ENCODE peak calls at places on chromosomes 2 and 18, in eight cellular contexts. One of them, this sample, is unnamed. For H3K4me1, the result is how much of the 10 kb centered on the place peaks cover.

GRCh38 chr2:152716805-152717241 is 438 bp downstream of the PRPF40A start:
- DNase-seq in aorta: peak
- DNase-seq in breast epithelium: no peak
- DNase-seq in psoas muscle: peak
- DNase-seq in tibial nerve: no peak
- DNase-seq in cardiac muscle cell: no peak
- DNase-seq in CD8-positive, alpha-beta T cell: no peak
- DNase-seq in uterus: no peak
- DNase-seq in this sample: no peak

GRCh38 chr18:59057969-59058368 is 81.7 kb upstream of the SEC11C start:
- DNase-seq in aorta: no peak
- DNase-seq in breast epithelium: no peak
- DNase-seq in psoas muscle: no peak
- DNase-seq in tibial nerve: no peak
- DNase-seq in cardiac muscle cell: peak
- DNase-seq in CD8-positive, alpha-beta T cell: no peak
- DNase-seq in uterus: no peak
- DNase-seq in this sample: no peak

GRCh38 chr2:165467921-165468320 is 1.6 kb upstream of the CSRNP3 start:
- DNase-seq in aorta: no peak
- DNase-seq in breast epithelium: no peak
- DNase-seq in psoas muscle: no peak
- DNase-seq in tibial nerve: no peak
- DNase-seq in cardiac muscle cell: no peak
- DNase-seq in CD8-positive, alpha-beta T cell: no peak
- DNase-seq in uterus: no peak
- DNase-seq in this sample: no peak

GRCh38 chr18:38284992-38285391 is 719.4 kb upstream of the CELF4 start:
- DNase-seq in aorta: no peak
- DNase-seq in breast epithelium: no peak
- DNase-seq in psoas muscle: no peak
- DNase-seq in tibial nerve: no peak
- DNase-seq in cardiac muscle cell: no peak
- DNase-seq in CD8-positive, alpha-beta T cell: no peak
- DNase-seq in uterus: no peak
- DNase-seq in this sample: no peak

GRCh38 chr2:120612931-120613330 is 122.7 kb upstream of the GLI2 start:
- DNase-seq in aorta: peak
- DNase-seq in breast epithelium: no peak
- DNase-seq in psoas muscle: no peak
- DNase-seq in tibial nerve: no peak
- DNase-seq in cardiac muscle cell: no peak
- DNase-seq in CD8-positive, alpha-beta T cell: no peak
- DNase-seq in uterus: no peak
- DNase-seq in this sample: no peak

GRCh38 chr18:48037481-48038271 is 107.2 kb upstream of the SMAD2 start:
- DNase-seq in aorta: no peak
- DNase-seq in breast epithelium: no peak
- DNase-seq in psoas muscle: no peak
- DNase-seq in tibial nerve: no peak
- DNase-seq in cardiac muscle cell: peak
- DNase-seq in CD8-positive, alpha-beta T cell: no peak
- DNase-seq in uterus: peak
- DNase-seq in this sample: no peak

GRCh38 chr2:176152350-176153181 is 1.2 kb downstream of the HOXD4 start:
- DNase-seq in aorta: no peak
- DNase-seq in breast epithelium: no peak
- DNase-seq in psoas muscle: no peak
- DNase-seq in tibial nerve: no peak
- DNase-seq in cardiac muscle cell: no peak
- DNase-seq in CD8-positive, alpha-beta T cell: no peak
- DNase-seq in uterus: no peak
- DNase-seq in this sample: no peak

GRCh38 chr2:176234216-176234615 is 35.0 kb upstream of the MTX2 start:
- DNase-seq in aorta: no peak
- DNase-seq in breast epithelium: no peak
- DNase-seq in psoas muscle: no peak
- DNase-seq in tibial nerve: no peak
- DNase-seq in cardiac muscle cell: no peak
- DNase-seq in CD8-positive, alpha-beta T cell: no peak
- DNase-seq in uterus: no peak
- DNase-seq in this sample: no peak

GRCh38 chr2:68320118-68320641 is 431 bp upstream of the CNRIP1 start:
- DNase-seq in aorta: no peak
- DNase-seq in breast epithelium: no peak
- DNase-seq in psoas muscle: peak
- DNase-seq in tibial nerve: peak
- DNase-seq in cardiac muscle cell: no peak
- DNase-seq in CD8-positive, alpha-beta T cell: no peak
- DNase-seq in uterus: peak
- DNase-seq in this sample: no peak

GRCh38 chr2:11500702-11501303 is 33.0 kb upstream of the GREB1 start:
- DNase-seq in aorta: no peak
- DNase-seq in breast epithelium: no peak
- DNase-seq in psoas muscle: no peak
- DNase-seq in tibial nerve: no peak
- DNase-seq in cardiac muscle cell: no peak
- DNase-seq in CD8-positive, alpha-beta T cell: no peak
- DNase-seq in uterus: no peak
- DNase-seq in this sample: no peak

GRCh38 chr2:146451972-146452371 is 1392.9 kb upstream of the ACVR2A start:
- DNase-seq in aorta: no peak
- DNase-seq in breast epithelium: no peak
- DNase-seq in psoas muscle: no peak
- DNase-seq in tibial nerve: no peak
- DNase-seq in cardiac muscle cell: no peak
- DNase-seq in CD8-positive, alpha-beta T cell: no peak
- DNase-seq in uterus: no peak
- DNase-seq in this sample: no peak

GRCh38 chr2:208142925-208143799 is 2.8 kb downstream of the CRYGB start:
- DNase-seq in aorta: no peak
- DNase-seq in breast epithelium: no peak
- DNase-seq in psoas muscle: no peak
- DNase-seq in tibial nerve: no peak
- DNase-seq in cardiac muscle cell: no peak
- DNase-seq in CD8-positive, alpha-beta T cell: no peak
- DNase-seq in uterus: no peak
- DNase-seq in this sample: no peak

GRCh38 chr18:49934457-49934856 is 121.1 kb upstream of the ACAA2 start:
- DNase-seq in aorta: no peak
- DNase-seq in breast epithelium: no peak
- DNase-seq in psoas muscle: no peak
- DNase-seq in tibial nerve: no peak
- DNase-seq in cardiac muscle cell: peak
- DNase-seq in CD8-positive, alpha-beta T cell: no peak
- DNase-seq in uterus: no peak
- DNase-seq in this sample: no peak

GRCh38 chr18:53375641-53376040 is 848.8 kb downstream of the MBD2 start:
- DNase-seq in aorta: no peak
- DNase-seq in breast epithelium: no peak
- DNase-seq in psoas muscle: no peak
- DNase-seq in tibial nerve: no peak
- DNase-seq in cardiac muscle cell: no peak
- DNase-seq in CD8-positive, alpha-beta T cell: no peak
- DNase-seq in uterus: no peak
- DNase-seq in this sample: no peak

GRCh38 chr18:3305354-3305762 is 43.4 kb downstream of the MYL12B start:
- DNase-seq in aorta: no peak
- DNase-seq in breast epithelium: peak
- DNase-seq in psoas muscle: no peak
- DNase-seq in tibial nerve: no peak
- DNase-seq in cardiac muscle cell: peak
- DNase-seq in CD8-positive, alpha-beta T cell: peak
- DNase-seq in uterus: no peak
- DNase-seq in this sample: no peak

GRCh38 chr2:10162586-10163497 is 40.3 kb downstream of the RRM2 start:
- DNase-seq in aorta: no peak
- DNase-seq in breast epithelium: no peak
- DNase-seq in psoas muscle: no peak
- DNase-seq in tibial nerve: no peak
- DNase-seq in cardiac muscle cell: no peak
- DNase-seq in CD8-positive, alpha-beta T cell: no peak
- DNase-seq in uterus: no peak
- DNase-seq in this sample: no peak

GRCh38 chr2:231065966-231066365 is 9.3 kb downstream of the PSMD1 start:
- DNase-seq in aorta: no peak
- DNase-seq in breast epithelium: no peak
- DNase-seq in psoas muscle: no peak
- DNase-seq in tibial nerve: no peak
- DNase-seq in cardiac muscle cell: no peak
- DNase-seq in CD8-positive, alpha-beta T cell: no peak
- DNase-seq in uterus: no peak
- DNase-seq in this sample: no peak
- H3K4me3 ChIP-seq in aorta: no peak
- H3K4me3 ChIP-seq in breast epithelium: no peak
- H3K4me3 ChIP-seq in psoas muscle: no peak
- H3K4me3 ChIP-seq in tibial nerve: no peak
- H3K4me3 ChIP-seq in cardiac muscle cell: no peak
- H3K4me3 ChIP-seq in CD8-positive, alpha-beta T cell: no peak
- H3K4me3 ChIP-seq in uterus: no peak
- H3K4me3 ChIP-seq in this sample: no peak

GRCh38 chr18:57576316-57576715 is 10.2 kb downstream of the FECH start:
- DNase-seq in aorta: no peak
- DNase-seq in breast epithelium: no peak
- DNase-seq in psoas muscle: no peak
- DNase-seq in tibial nerve: no peak
- DNase-seq in cardiac muscle cell: no peak
- DNase-seq in CD8-positive, alpha-beta T cell: no peak
- DNase-seq in uterus: no peak
- DNase-seq in this sample: no peak
- H3K27ac ChIP-seq in aorta: no peak
- H3K27ac ChIP-seq in breast epithelium: no peak
- H3K27ac ChIP-seq in psoas muscle: no peak
- H3K27ac ChIP-seq in tibial nerve: no peak
- H3K27ac ChIP-seq in cardiac muscle cell: no peak
- H3K27ac ChIP-seq in CD8-positive, alpha-beta T cell: no peak
- H3K27ac ChIP-seq in uterus: no peak
- H3K27ac ChIP-seq in this sample: no peak

GRCh38 chr2:158496986-158497385 is 40.2 kb downstream of the PKP4 start:
- DNase-seq in aorta: no peak
- DNase-seq in breast epithelium: no peak
- DNase-seq in psoas muscle: no peak
- DNase-seq in tibial nerve: no peak
- DNase-seq in cardiac muscle cell: no peak
- DNase-seq in CD8-positive, alpha-beta T cell: no peak
- DNase-seq in uterus: no peak
- DNase-seq in this sample: no peak

GRCh38 chr2:158499383-158499782 is 42.6 kb downstream of the PKP4 start:
- DNase-seq in aorta: no peak
- DNase-seq in breast epithelium: no peak
- DNase-seq in psoas muscle: no peak
- DNase-seq in tibial nerve: no peak
- DNase-seq in cardiac muscle cell: no peak
- DNase-seq in CD8-positive, alpha-beta T cell: no peak
- DNase-seq in uterus: no peak
- DNase-seq in this sample: no peak

GRCh38 chr2:158498749-158499136 is 42.0 kb downstream of the PKP4 start:
- DNase-seq in aorta: no peak
- DNase-seq in breast epithelium: no peak
- DNase-seq in psoas muscle: no peak
- DNase-seq in tibial nerve: no peak
- DNase-seq in cardiac muscle cell: no peak
- DNase-seq in CD8-positive, alpha-beta T cell: no peak
- DNase-seq in uterus: no peak
- DNase-seq in this sample: no peak

GRCh38 chr2:158497486-158497885 is 40.7 kb downstream of the PKP4 start:
- DNase-seq in aorta: no peak
- DNase-seq in breast epithelium: no peak
- DNase-seq in psoas muscle: no peak
- DNase-seq in tibial nerve: no peak
- DNase-seq in cardiac muscle cell: no peak
- DNase-seq in CD8-positive, alpha-beta T cell: no peak
- DNase-seq in uterus: no peak
- DNase-seq in this sample: no peak

DNA sequence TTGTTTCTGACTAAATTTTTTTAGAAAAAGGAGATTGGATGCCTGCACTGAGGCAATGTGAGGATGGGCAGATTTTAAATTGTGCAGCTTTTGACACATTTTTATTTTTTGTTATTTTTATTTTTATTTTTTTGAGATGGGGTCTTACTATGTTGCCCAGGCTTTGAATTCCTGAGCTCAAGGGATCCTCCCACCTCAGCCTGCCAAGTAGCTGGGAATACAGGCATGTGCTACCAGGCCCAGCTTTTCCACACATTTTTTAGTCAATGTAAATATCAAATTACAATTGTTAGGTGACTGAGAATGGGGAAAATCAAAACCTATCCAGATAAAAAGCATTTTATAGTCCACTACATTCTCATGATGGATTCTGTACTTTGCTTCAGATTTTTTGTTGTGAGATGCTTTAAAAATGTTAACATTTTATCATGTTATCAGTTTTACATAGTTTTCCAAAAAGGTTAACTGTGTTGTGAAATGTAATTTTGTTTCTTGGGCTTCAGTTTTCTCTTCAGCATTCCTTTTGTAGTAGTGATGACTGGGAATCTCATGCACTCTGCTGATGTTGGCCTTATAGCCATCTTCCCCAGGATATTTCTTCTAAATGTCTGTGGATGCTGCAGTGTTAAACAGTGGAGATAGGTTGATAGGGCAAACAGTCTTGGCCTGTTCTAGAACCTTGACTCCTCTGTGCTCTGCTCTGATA is 41.4 kb downstream of the PKP4 start:
- DNase-seq in aorta: no peak
- DNase-seq in breast epithelium: no peak
- DNase-seq in psoas muscle: no peak
- DNase-seq in tibial nerve: no peak
- DNase-seq in cardiac muscle cell: peak
- DNase-seq in CD8-positive, alpha-beta T cell: no peak
- DNase-seq in uterus: no peak
- DNase-seq in this sample: no peak
- H3K4me1 ChIP-seq in aorta: under half
- H3K4me1 ChIP-seq in breast epithelium: under half
- H3K4me1 ChIP-seq in psoas muscle: under half
- H3K4me1 ChIP-seq in tibial nerve: under half
- H3K4me1 ChIP-seq in cardiac muscle cell: under half
- H3K4me1 ChIP-seq in CD8-positive, alpha-beta T cell: under half
- H3K4me1 ChIP-seq in uterus: under half
- H3K4me1 ChIP-seq in this sample: under half

DNA sequence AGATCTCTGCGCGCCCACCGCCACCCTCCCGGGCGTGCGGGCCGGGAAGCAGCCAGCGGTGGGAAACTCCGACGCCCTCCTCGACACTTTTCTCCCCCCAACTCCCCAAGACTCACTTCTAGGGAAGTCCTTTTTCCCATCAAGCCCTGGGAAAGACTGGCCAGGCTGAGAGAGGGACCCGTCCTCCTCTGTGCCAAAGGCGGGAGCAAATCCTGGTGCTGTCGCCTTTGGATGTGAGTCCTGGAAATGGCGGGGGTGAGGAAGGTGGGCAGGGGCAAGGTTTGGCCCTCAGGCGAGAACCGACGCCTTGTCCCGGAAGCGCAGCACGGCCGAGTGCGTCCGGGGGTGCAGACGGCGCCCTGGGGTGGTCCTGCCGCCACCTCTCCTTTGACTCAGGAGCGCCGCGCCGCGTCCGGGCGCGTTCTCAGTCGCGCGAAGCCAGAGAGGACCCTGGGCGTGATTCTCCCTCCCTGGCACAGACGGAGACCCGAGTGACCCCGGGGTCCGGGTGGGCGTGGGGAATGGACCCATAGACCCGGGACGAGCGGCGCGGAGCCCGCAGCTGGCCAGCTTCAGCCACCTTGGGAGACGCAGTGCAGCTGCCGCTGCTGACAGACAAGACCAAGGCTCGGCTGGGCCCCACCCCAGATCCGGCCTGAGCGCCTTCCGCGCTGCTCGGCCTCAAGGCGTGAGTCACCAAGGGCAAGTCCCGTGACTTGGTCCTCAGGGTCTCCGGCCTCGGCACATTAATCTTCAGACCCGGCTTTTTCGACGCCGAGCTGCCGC is 3.5 kb upstream of the LBX2 start:
- DNase-seq in aorta: peak
- DNase-seq in breast epithelium: peak
- DNase-seq in psoas muscle: peak
- DNase-seq in tibial nerve: peak
- DNase-seq in cardiac muscle cell: peak
- DNase-seq in CD8-positive, alpha-beta T cell: peak
- DNase-seq in uterus: peak
- DNase-seq in this sample: peak
- H3K4me3 ChIP-seq in aorta: no peak
- H3K4me3 ChIP-seq in breast epithelium: peak
- H3K4me3 ChIP-seq in psoas muscle: peak
- H3K4me3 ChIP-seq in tibial nerve: peak
- H3K4me3 ChIP-seq in cardiac muscle cell: peak
- H3K4me3 ChIP-seq in CD8-positive, alpha-beta T cell: peak
- H3K4me3 ChIP-seq in uterus: peak
- H3K4me3 ChIP-seq in this sample: peak

This sample was measured in gastrocnemius medialis.